ENCODE peak calls at places on chromosomes 16 and 17, in seven cellular contexts. X is A673; N is ovary; L is A549; D is CD4-positive, alpha-beta T cell; C is ascending aorta; U is Peyer's patch. A is an unnamed sample.

GRCh38 chr17:83193336-83194188 is 114.2 kb downstream of the METRNL start:
- DNase-seq in U (peak), L (no peak), D (no peak), X (no peak), C (no peak), N (peak), A (peak)

GRCh38 chr16:57735755-57736418 is at the start of gene KATNB1:
- DNase-seq in X (no peak), C (no peak), D (no peak), N (no peak), L (no peak), U (no peak), A (no peak)

GRCh38 chr16:24077989-24078388 is 178.1 kb upstream of the CACNG3 start:
- DNase-seq in X (no peak), U (no peak), D (no peak), N (no peak), C (no peak), L (no peak), A (no peak)

GRCh38 chr16:81899601-81900000 is 111.7 kb downstream of the SDR42E1 start:
- DNase-seq in X (no peak), L (no peak), D (no peak), U (no peak), N (no peak), C (no peak), A (no peak)

GRCh38 chr17:65593092-65593869 is 31.8 kb upstream of the AXIN2 start:
- DNase-seq in D (no peak), C (no peak), L (no peak), N (no peak), U (no peak), X (no peak), A (no peak)

GRCh38 chr16:86305440-86305839 is 204.9 kb upstream of the FOXF1 start:
- DNase-seq in U (no peak), C (no peak), X (no peak), N (no peak), L (no peak), D (no peak), A (no peak)

GRCh38 chr16:25897677-25898076 is 205.9 kb downstream of the HS3ST4 start:
- DNase-seq in X (no peak), L (no peak), N (no peak), D (no peak), C (no peak), U (no peak), A (no peak)

GRCh38 chr16:20822451-20823128 is 16.3 kb downstream of the REXO5 start:
- DNase-seq in U (no peak), D (no peak), L (no peak), X (no peak), N (no peak), C (no peak), A (no peak)

GRCh38 chr16:35706901-35707300 is 2247.5 kb downstream of the TP53TG3F start:
- DNase-seq in D (no peak), U (no peak), X (no peak), N (no peak), L (no peak), C (no peak), A (no peak)

GRCh38 chr16:789451-789850 is 1.0 kb downstream of the CHTF18 start:
- DNase-seq in C (no peak), L (no peak), U (no peak), N (no peak), X (no peak), D (no peak), A (no peak)

GRCh38 chr16:11143741-11144035 is 112.3 kb downstream of the SOCS1 start:
- DNase-seq in X (no peak), C (no peak), N (no peak), L (no peak), U (peak), D (no peak), A (no peak)

GRCh38 chr17:68566145-68566738 is 34.9 kb downstream of the FAM20A start:
- DNase-seq in L (no peak), C (no peak), U (no peak), N (no peak), X (no peak), D (no peak), A (no peak)

GRCh38 chr16:63702981-63703590 is 1418.8 kb downstream of the CDH11 start:
- DNase-seq in X (no peak), U (peak), N (no peak), L (no peak), D (no peak), C (no peak), A (no peak)

GRCh38 chr17:38454528-38454927 is 26.3 kb downstream of the ARHGAP23 start:
- DNase-seq in N (peak), L (peak), C (peak), X (no peak), U (no peak), D (no peak), A (peak)

GRCh38 chr16:3783516-3783915 is 66.2 kb upstream of the TRAP1 start:
- DNase-seq in D (no peak), L (no peak), X (no peak), C (no peak), U (no peak), N (no peak), A (no peak)

GRCh38 chr16:2054543-2055245 is 6.9 kb downstream of the TSC2 start:
- DNase-seq in N (no peak), L (no peak), D (no peak), X (no peak), C (no peak), U (peak), A (no peak)

GRCh38 chr16:79644977-79645667 is 44.6 kb upstream of the MAF start:
- DNase-seq in N (no peak), U (no peak), D (no peak), C (no peak), X (no peak), L (no peak), A (no peak)

GRCh38 chr17:44552361-44552760 is 4.9 kb upstream of the FZD2 start:
- DNase-seq in U (peak), L (peak), C (no peak), D (no peak), N (no peak), X (no peak), A (no peak)

GRCh38 chr16:86761117-86761971 is 183.0 kb downstream of the FOXL1 start:
- DNase-seq in L (peak), U (peak), N (no peak), D (peak), X (peak), C (no peak), A (peak)

GRCh38 chr17:9973689-9974459 is 68.8 kb upstream of the RCVRN start:
- DNase-seq in U (no peak), C (no peak), D (no peak), N (peak), X (no peak), L (no peak), A (no peak)

GRCh38 chr17:42578282-42578869 is 847 bp upstream of the PSMC3IP start:
- DNase-seq in U (peak), X (peak), N (peak), D (peak), L (peak), C (no peak), A (peak)

GRCh38 chr17:62720126-62720850 is 87.8 kb downstream of the MARCHF10 start:
- DNase-seq in D (no peak), C (no peak), X (peak), N (no peak), L (peak), U (no peak), A (no peak)

GRCh38 chr17:48541574-48542113 is 3.3 kb downstream of the HOXB2 start:
- DNase-seq in L (no peak), N (no peak), C (no peak), X (peak), D (peak), U (no peak), A (peak)
- H3K27ac ChIP-seq in L (no peak), N (peak), C (peak), X (peak), D (peak), U (peak), A (peak)

GRCh38 chr17:73348824-73349095 is 37.0 kb upstream of the CDC42EP4 start:
- DNase-seq in U (no peak), X (no peak), C (no peak), N (no peak), D (no peak), L (no peak), A (no peak)

GRCh38 chr17:73350864-73351263 is 39.1 kb upstream of the CDC42EP4 start:
- DNase-seq in C (no peak), X (no peak), D (no peak), N (no peak), U (no peak), L (no peak), A (no peak)

GRCh38 chr17:73348018-73348823 is 36.4 kb upstream of the CDC42EP4 start:
- DNase-seq in U (no peak), X (no peak), C (no peak), L (no peak), N (no peak), D (no peak), A (no peak)

GRCh38 chr17:73349138-73349537 is 37.3 kb upstream of the CDC42EP4 start:
- DNase-seq in U (no peak), N (peak), D (no peak), C (no peak), X (no peak), L (no peak), A (no peak)

GRCh38 chr17:73349647-73350046 is 37.8 kb upstream of the CDC42EP4 start:
- DNase-seq in X (no peak), C (no peak), L (no peak), D (no peak), U (no peak), N (no peak), A (no peak)
- H3K27ac ChIP-seq in X (no peak), C (no peak), L (peak), D (no peak), U (no peak), N (peak), A (no peak)

GRCh38 chr17:17811381-17812210 is 25.2 kb downstream of the SREBF1 start:
- DNase-seq in N (peak), D (no peak), X (peak), C (no peak), U (no peak), L (peak), A (no peak)
- H3K27ac ChIP-seq in N (peak), D (no peak), X (peak), C (no peak), U (no peak), L (peak), A (no peak)

DNA sequence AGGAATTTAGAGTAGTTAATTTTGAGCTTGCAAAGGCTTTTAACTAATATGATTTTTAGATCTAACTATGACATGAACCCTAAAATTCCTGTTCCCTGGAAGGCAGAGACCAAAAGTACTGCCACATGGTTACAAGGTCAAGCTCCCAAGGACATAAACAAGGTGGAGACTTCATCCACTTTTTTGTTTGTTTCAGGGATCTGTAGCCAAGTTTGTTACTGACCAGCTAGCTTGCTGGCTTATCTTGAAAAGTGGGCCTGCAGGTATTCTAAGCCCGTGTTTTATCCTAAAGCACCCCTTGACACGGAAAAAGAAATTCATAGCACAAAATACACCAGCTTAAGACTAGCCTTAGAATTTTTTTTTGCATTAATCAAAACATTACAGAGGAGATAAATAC is 188.4 kb downstream of the SPECC1 start:
- DNase-seq in D (no peak), U (no peak), N (no peak), X (no peak), C (no peak), L (no peak), A (no peak)
- H3K27ac ChIP-seq in D (no peak), U (no peak), N (no peak), X (no peak), C (no peak), L (no peak), A (no peak)

GRCh38 chr17:77409282-77410161 is 268.8 kb downstream of the SEC14L1 start:
- DNase-seq in C (peak), N (peak), X (no peak), U (no peak), L (no peak), D (no peak), A (peak)

GRCh38 chr17:77408284-77408683 is 267.5 kb downstream of the SEC14L1 start:
- DNase-seq in N (no peak), L (no peak), C (no peak), D (no peak), X (no peak), U (no peak), A (no peak)

GRCh38 chr17:77407321-77408277 is 266.8 kb downstream of the SEC14L1 start:
- DNase-seq in U (no peak), D (no peak), C (no peak), N (no peak), X (no peak), L (no peak), A (no peak)

GRCh38 chr17:77414811-77415400 is 274.1 kb downstream of the SEC14L1 start:
- DNase-seq in N (no peak), U (no peak), X (no peak), C (no peak), D (no peak), L (no peak), A (no peak)

GRCh38 chr17:77410470-77410869 is 269.7 kb downstream of the SEC14L1 start:
- DNase-seq in D (no peak), X (no peak), U (no peak), C (no peak), L (no peak), N (no peak), A (no peak)
- H3K27ac ChIP-seq in D (peak), X (no peak), U (peak), C (peak), L (peak), N (no peak), A (peak)

DNA sequence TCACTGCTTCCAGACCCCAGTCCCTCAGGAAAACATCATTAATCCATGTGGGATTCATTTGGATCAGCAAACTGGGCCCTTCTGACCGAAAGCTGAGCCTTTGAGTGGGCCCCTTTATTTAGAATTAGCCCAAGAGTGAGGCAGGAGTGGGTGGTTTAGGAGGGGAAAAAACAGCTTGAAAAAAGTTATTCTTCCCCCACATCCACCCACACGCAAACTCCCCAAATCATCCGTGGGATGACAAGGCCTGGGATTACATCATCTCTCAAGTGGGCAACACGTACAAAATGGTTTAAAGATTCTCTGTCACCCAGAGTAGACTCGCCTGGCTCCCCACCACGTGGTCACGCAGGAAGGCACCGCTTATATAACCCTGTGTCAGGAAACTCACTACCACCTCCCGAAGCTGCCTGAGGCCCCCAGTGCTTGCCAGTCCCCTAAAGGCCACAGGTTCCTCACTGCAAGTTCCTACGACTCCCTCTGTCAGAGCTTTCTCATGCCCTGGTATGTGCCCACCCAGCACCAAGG is 27.6 kb downstream of the GSG1L start:
- DNase-seq in U (no peak), N (no peak), D (no peak), C (no peak), X (no peak), L (no peak), A (no peak)
- H3K27ac ChIP-seq in U (no peak), N (no peak), D (no peak), C (no peak), X (no peak), L (no peak), A (no peak)

DNA sequence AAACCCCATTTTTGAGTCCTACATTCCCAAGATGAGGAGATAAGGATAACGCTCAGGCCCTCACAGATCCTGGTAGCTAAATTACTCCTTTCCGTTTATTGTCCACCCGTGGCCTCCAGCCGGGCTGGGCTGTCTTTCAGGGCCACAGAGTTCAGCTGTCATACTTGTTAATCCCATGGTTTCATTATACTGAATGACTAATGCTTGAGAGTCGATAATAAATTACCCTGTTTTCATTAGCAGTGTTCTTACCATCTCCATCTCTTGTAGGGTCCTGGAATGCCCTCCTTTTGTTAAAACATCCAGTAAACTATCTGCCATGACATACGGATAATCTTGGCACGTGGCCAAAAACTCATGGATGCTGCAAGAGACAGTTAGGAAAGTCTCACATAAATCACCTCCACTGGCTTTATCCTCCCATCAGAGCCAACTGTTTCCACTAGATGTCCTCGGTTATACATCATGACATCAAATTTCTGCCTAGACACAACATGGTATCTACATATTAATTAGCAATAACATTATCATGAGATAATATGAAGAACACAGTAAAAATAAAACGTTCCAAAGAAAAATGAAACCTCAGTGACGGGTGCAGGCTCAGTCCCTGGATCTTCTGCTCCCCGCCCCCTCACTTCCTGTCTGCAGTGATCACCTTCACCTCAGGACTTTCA is 45.3 kb downstream of the BRD7 start:
- DNase-seq in U (no peak), D (no peak), C (no peak), X (peak), N (no peak), L (peak), A (no peak)
- H3K27ac ChIP-seq in U (no peak), D (peak), C (no peak), X (no peak), N (no peak), L (no peak), A (no peak)

DNA sequence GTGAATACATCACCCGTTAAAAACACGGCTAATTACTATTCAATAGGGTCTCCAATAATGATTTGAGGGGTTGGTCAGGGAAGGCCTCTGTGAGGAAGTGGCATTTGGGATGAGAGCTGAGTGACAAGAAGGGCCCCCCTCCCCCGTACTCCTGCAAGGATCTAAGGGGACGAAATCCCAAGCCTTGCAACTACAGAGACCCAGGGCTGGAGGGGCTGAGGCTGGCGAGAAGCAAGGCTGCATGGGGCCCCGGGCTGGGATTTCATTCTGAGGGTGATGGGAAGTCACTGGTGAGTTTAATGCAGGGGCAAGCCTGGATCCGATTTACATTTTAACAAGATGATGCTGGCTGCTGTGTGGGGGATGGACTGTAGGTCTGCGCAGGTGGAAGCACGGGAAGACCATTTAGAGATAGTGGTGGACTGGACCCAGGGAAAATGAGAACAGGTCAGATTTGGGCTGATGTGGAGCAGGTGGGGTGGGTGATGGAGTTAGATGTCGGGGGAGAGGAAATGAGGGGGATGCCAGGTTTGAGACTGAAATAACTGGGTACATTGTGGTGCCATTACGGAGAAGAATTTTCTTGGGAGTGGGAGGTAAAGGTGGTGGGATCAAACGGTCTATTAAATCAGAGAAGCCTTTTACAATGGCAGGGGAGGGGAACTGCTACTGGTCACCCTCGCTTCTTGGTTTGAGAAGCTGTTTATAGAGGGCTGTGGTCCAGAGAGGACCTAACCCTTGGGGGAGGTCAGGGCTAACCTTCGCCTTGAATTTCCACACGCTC is 871 bp upstream of the MYBBP1A start:
- DNase-seq in U (no peak), X (no peak), C (no peak), L (no peak), D (no peak), N (no peak), A (no peak)
- H3K27ac ChIP-seq in U (peak), X (peak), C (peak), L (peak), D (peak), N (peak), A (peak)

GRCh38 chr17:49252148-49252682 is 21.6 kb upstream of the PHOSPHO1 start:
- DNase-seq in L (peak), C (peak), D (no peak), U (no peak), N (no peak), X (no peak), A (no peak)
- H3K27ac ChIP-seq in L (peak), C (no peak), D (no peak), U (no peak), N (no peak), X (no peak), A (no peak)

A was measured in heart left ventricle.